ENCODE peak calls at places on chromosomes 6 and 20, in five cellular contexts. A is iPS DF 6.9, U is fibroblast of lung, Z is heart right ventricle, F is tibial artery. Y is an unnamed sample. For H3K4me1, the result is how much of the 10 kb centered on the place peaks cover.

GRCh38 chr6:26400626-26401025 is 1.4 kb upstream of the BTN3A1 start:
- DNase-seq in A (no peak), U (no peak), Z (no peak), F (no peak), Y (no peak)

GRCh38 chr6:8543714-8544113 is 108.4 kb upstream of the SLC35B3 start:
- DNase-seq in A (no peak), U (no peak), Z (no peak), F (no peak), Y (no peak)

GRCh38 chr6:90494067-90494773 is 92.7 kb downstream of the MAP3K7 start:
- DNase-seq in A (no peak), U (no peak), Z (no peak), F (no peak), Y (no peak)

GRCh38 chr6:81834141-81834621 is 81.7 kb upstream of the TENT5A start:
- DNase-seq in A (no peak), U (peak), Z (peak), F (no peak), Y (peak)

GRCh38 chr20:63594043-63594561 is 20.1 kb upstream of the HELZ2 start:
- DNase-seq in A (no peak), U (peak), Z (no peak), F (no peak), Y (no peak)

GRCh38 chr6:134706806-134707205 is 243.1 kb downstream of the ALDH8A1 start:
- DNase-seq in A (no peak), U (no peak), Z (no peak), F (no peak), Y (no peak)

GRCh38 chr20:32535953-32536823 is 48.9 kb downstream of the NOL4L start:
- DNase-seq in A (no peak), U (no peak), Z (peak), F (no peak), Y (peak)

GRCh38 chr6:37276916-37277509 is 19.1 kb upstream of the TMEM217 start:
- DNase-seq in A (no peak), U (no peak), Z (no peak), F (no peak), Y (no peak)

GRCh38 chr20:23106271-23106851 is 20.2 kb upstream of the CD93 start:
- DNase-seq in A (no peak), U (peak), Z (no peak), F (peak), Y (no peak)

GRCh38 chr6:33860706-33861474 is 57.1 kb upstream of the MLN start:
- DNase-seq in A (no peak), U (no peak), Z (no peak), F (no peak), Y (no peak)

GRCh38 chr6:26033942-26034354 is 53.3 kb upstream of the HFE start:
- DNase-seq in A (no peak), U (no peak), Z (no peak), F (no peak), Y (no peak)

GRCh38 chr6:169939554-169940164 is 188.2 kb downstream of the ERMARD start:
- DNase-seq in A (no peak), U (no peak), Z (no peak), F (no peak), Y (no peak)

GRCh38 chr20:44092551-44093248 is 94.3 kb downstream of the JPH2 start:
- DNase-seq in A (no peak), U (peak), Z (no peak), F (no peak), Y (peak)

GRCh38 chr20:33685328-33686007 is 717 bp downstream of the E2F1 start:
- DNase-seq in A (no peak), U (no peak), Z (no peak), F (no peak), Y (peak)

GRCh38 chr20:41476013-41476441 is 109.4 kb upstream of the EMILIN3 start:
- DNase-seq in A (no peak), U (peak), Z (no peak), F (no peak), Y (no peak)

GRCh38 chr20:20273281-20273680 is 94.6 kb upstream of the INSM1 start:
- DNase-seq in A (no peak), U (no peak), Z (no peak), F (no peak), Y (no peak)

GRCh38 chr6:93416575-93417420 is 2.6 kb downstream of the EPHA7 start:
- DNase-seq in A (no peak), U (peak), Z (peak), F (no peak), Y (peak)

GRCh38 chr6:4637691-4638433 is 138.3 kb upstream of the CDYL start:
- DNase-seq in A (no peak), U (peak), Z (no peak), F (no peak), Y (no peak)

GRCh38 chr6:159174263-159174974 is 5.2 kb downstream of the FNDC1 start:
- DNase-seq in A (peak), U (peak), Z (peak), F (peak), Y (peak)

GRCh38 chr6:158770533-158770932 is 48.6 kb downstream of the EZR start:
- DNase-seq in A (no peak), U (no peak), Z (peak), F (no peak), Y (no peak)

GRCh38 chr6:18115356-18115755 is 7.1 kb downstream of the NHLRC1 start:
- DNase-seq in A (no peak), U (no peak), Z (no peak), F (no peak), Y (no peak)

GRCh38 chr20:45269056-45269455 is 14.7 kb upstream of the SLPI start:
- DNase-seq in A (no peak), U (no peak), Z (no peak), F (no peak), Y (no peak)

GRCh38 chr6:25017486-25017885 is 81.7 kb upstream of the RIPOR2 start:
- DNase-seq in A (no peak), U (no peak), Z (no peak), F (no peak), Y (no peak)
- H3K4me1 ChIP-seq in A (under half), U (under half), Z (under half), F (under half), Y (under half)

GRCh38 chr6:36069573-36069972 is 42.0 kb downstream of the MAPK14 start:
- DNase-seq in A (no peak), U (no peak), Z (no peak), F (no peak), Y (no peak)
- H3K4me1 ChIP-seq in A (under half), U (under half), Z (under half), F (under half), Y (under half)

GRCh38 chr6:39053854-39054576 is 5.4 kb downstream of the GLP1R start:
- DNase-seq in A (no peak), U (no peak), Z (no peak), F (no peak), Y (no peak)
- H3K4me1 ChIP-seq in A (under half), U (under half), Z (under half), F (under half), Y (under half)

GRCh38 chr6:139166956-139167313 is 32.1 kb downstream of the HECA start:
- DNase-seq in A (no peak), U (no peak), Z (no peak), F (no peak), Y (no peak)

GRCh38 chr6:139161817-139162284 is 27.0 kb downstream of the HECA start:
- DNase-seq in A (no peak), U (no peak), Z (no peak), F (no peak), Y (no peak)

GRCh38 chr6:139164001-139164400 is 29.1 kb downstream of the HECA start:
- DNase-seq in A (no peak), U (no peak), Z (no peak), F (no peak), Y (no peak)

GRCh38 chr6:139166238-139166955 is 31.5 kb downstream of the HECA start:
- DNase-seq in A (no peak), U (no peak), Z (no peak), F (no peak), Y (no peak)

GRCh38 chr6:139165324-139165723 is 30.4 kb downstream of the HECA start:
- DNase-seq in A (no peak), U (no peak), Z (no peak), F (no peak), Y (no peak)
- H3K4me1 ChIP-seq in A (under half), U (under half), Z (under half), F (under half), Y (under half)

Y was measured in Caco-2.